ENCODE peak calls at places on chromosomes 5 and 9, in nine cellular contexts. M, I, X, W, D, T, L, Y and H are unnamed samples.
A peak's percentile ranks its signal among the peaks of the same experiment; 100 is the strongest.

GRCh38 chr5:145967296-145967695 is 30.9 kb downstream of the SH3RF2 start:
- DNase-seq in M (no peak), I (no peak), X (no peak), W (no peak), D (no peak), T (no peak), L (no peak), Y (no peak), H (no peak)

GRCh38 chr5:143085319-143085917 is 315.2 kb downstream of the ARHGAP26 start:
- DNase-seq in M (no peak), I (no peak), X (no peak), W (no peak), D (no peak), T (no peak), L (no peak), Y (no peak), H (no peak)

GRCh38 chr5:122500245-122501086 is 188.4 kb downstream of the SNCAIP start:
- DNase-seq in M (peak; percentile 42), I (peak; percentile 50), X (peak; percentile 73), W (peak; percentile 73), D (peak; percentile 81), T (peak; percentile 5), L (no peak), Y (no peak), H (peak; percentile 67)

GRCh38 chr5:11329676-11330075 is 568.6 kb upstream of the DAP start:
- DNase-seq in M (no peak), I (no peak), X (no peak), W (no peak), D (no peak), T (no peak), L (no peak), Y (no peak), H (no peak)

GRCh38 chr5:143634689-143635088 is 177.3 kb upstream of the HMHB1 start:
- DNase-seq in M (no peak), I (no peak), X (no peak), W (no peak), D (peak; percentile 38), T (no peak), L (no peak), Y (no peak), H (no peak)

GRCh38 chr5:150164640-150165039 is 1.9 kb upstream of the CDX1 start:
- DNase-seq in M (no peak), I (no peak), X (no peak), W (no peak), D (peak; percentile 45), T (no peak), L (no peak), Y (no peak), H (no peak)

GRCh38 chr9:79020266-79020665 is 551.5 kb upstream of the TLE4 start:
- DNase-seq in M (no peak), I (no peak), X (no peak), W (no peak), D (no peak), T (no peak), L (no peak), Y (no peak), H (no peak)

GRCh38 chr9:129460323-129461261 is 160.3 kb downstream of the C9orf50 start:
- DNase-seq in M (peak; percentile 96), I (peak; percentile 87), X (peak; percentile 99), W (peak; percentile 97), D (peak; percentile 99), T (peak; percentile 92), L (peak; percentile 98), Y (peak; percentile 98), H (peak; percentile 89)

GRCh38 chr9:76433851-76434250 is 25.1 kb upstream of the GCNT1 start:
- DNase-seq in M (peak; percentile 73), I (no peak), X (peak; percentile 47), W (peak; percentile 39), D (peak; percentile 76), T (no peak), L (peak; percentile 54), Y (no peak), H (peak; percentile 55)

GRCh38 chr5:15021286-15022046 is 149.9 kb upstream of the ANKH start:
- DNase-seq in M (peak; percentile 13), I (peak; percentile 13), X (peak; percentile 83), W (peak; percentile 69), D (peak; percentile 92), T (peak; percentile 82), L (no peak), Y (no peak), H (peak; percentile 39)

GRCh38 chr5:180313677-180314076 is 21.8 kb upstream of the MAPK9 start:
- DNase-seq in M (peak; percentile 61), I (no peak), X (no peak), W (no peak), D (no peak), T (no peak), L (peak; percentile 53), Y (no peak), H (no peak)

GRCh38 chr5:136194611-136195010 is 1.6 kb upstream of the SMIM32 start:
- DNase-seq in M (no peak), I (no peak), X (no peak), W (no peak), D (no peak), T (no peak), L (no peak), Y (peak; percentile 18), H (no peak)

GRCh38 chr9:70217029-70217428 is 41.7 kb upstream of the SMC5 start:
- DNase-seq in M (no peak), I (no peak), X (no peak), W (no peak), D (no peak), T (no peak), L (no peak), Y (no peak), H (no peak)

GRCh38 chr5:72857396-72857795 is 40.9 kb downstream of the TNPO1 start:
- DNase-seq in M (no peak), I (no peak), X (no peak), W (no peak), D (no peak), T (no peak), L (no peak), Y (no peak), H (no peak)

GRCh38 chr9:31700252-31701045 is 684.0 kb upstream of the ACO1 start:
- DNase-seq in M (no peak), I (no peak), X (no peak), W (no peak), D (no peak), T (no peak), L (no peak), Y (no peak), H (peak; percentile 43)

GRCh38 chr9:88590558-88591146 is 55.7 kb downstream of the NXNL2 start:
- DNase-seq in M (no peak), I (no peak), X (no peak), W (no peak), D (no peak), T (no peak), L (no peak), Y (no peak), H (peak; percentile 5)